ENCODE peak calls at places on chromosomes 13 and 19, in seven cellular contexts. U is pulmonary artery endothelial cell; H is hippocampal formation; S is stimulated activated CD8-positive, alpha-beta memory T cell treated with anti-CD3 and anti-CD28 coated beads, Interleukin-7, amount 100 ng/mL, for 1 hour; G is activated CD8-positive, alpha-beta memory T cell treated with anti-CD3 and anti-CD28 coated beads, Interleukin-2, amount 50 U/mL, for 4 hours; L is CMK; J is endothelial cell. B is an unnamed sample.

GRCh38 chr13:108915095-108915633 is 285.8 kb downstream of the MYO16 start:
- DNase-seq in J (no peak), G (no peak), S (no peak), H (peak; percentile 25), U (no peak), L (no peak), B (no peak)

GRCh38 chr13:50650936-50651638 is 192.4 kb downstream of the DLEU7 start:
- DNase-seq in S (no peak), J (no peak), L (no peak), G (no peak), H (no peak), U (no peak), B (peak; percentile 17)

GRCh38 chr19:16559896-16560295 is 12.3 kb downstream of the SLC35E1 start:
- DNase-seq in J (no peak), S (no peak), L (no peak), H (no peak), U (no peak), G (no peak), B (no peak)

GRCh38 chr13:94917814-94918213 is 205.5 kb upstream of the SOX21 start:
- DNase-seq in L (no peak), J (peak; percentile 18), U (no peak), G (no peak), S (no peak), H (no peak), B (no peak)

GRCh38 chr13:79593121-79593520 is 112.2 kb downstream of the NDFIP2 start:
- DNase-seq in H (no peak), S (no peak), J (no peak), G (no peak), U (no peak), L (no peak), B (no peak)

GRCh38 chr19:40594657-40595077 is 6.5 kb upstream of the LTBP4 start:
- DNase-seq in U (no peak), H (no peak), S (no peak), J (no peak), G (no peak), L (no peak), B (no peak)

GRCh38 chr13:59747529-59747928 is 416.2 kb downstream of the DIAPH3 start:
- DNase-seq in L (no peak), J (no peak), S (no peak), G (no peak), H (no peak), U (no peak), B (peak; percentile 19)

GRCh38 chr13:113656831-113657671 is 947 bp downstream of the ATP4B start:
- DNase-seq in U (no peak), J (no peak), S (no peak), L (no peak), G (no peak), H (no peak), B (peak; percentile 67)

GRCh38 chr19:6890421-6890913 is 3.1 kb downstream of the ADGRE1 start:
- DNase-seq in H (no peak), J (no peak), G (no peak), S (no peak), L (no peak), U (no peak), B (no peak)

GRCh38 chr13:59531571-59532091 is 632.1 kb downstream of the DIAPH3 start:
- DNase-seq in H (peak; percentile 51), L (peak; percentile 80), S (no peak), J (peak; percentile 67), U (peak; percentile 96), G (no peak), B (no peak)

GRCh38 chr13:112790735-112791641 is 101.2 kb downstream of the ATP11A start:
- DNase-seq in L (no peak), S (no peak), H (no peak), G (no peak), J (no peak), U (no peak), B (no peak)

GRCh38 chr19:45171211-45171623 is 6.8 kb downstream of the TRAPPC6A start:
- DNase-seq in L (no peak), H (no peak), J (peak; percentile 59), S (no peak), G (no peak), U (peak; percentile 72), B (no peak)

GRCh38 chr13:24631922-24632321 is 48.3 kb upstream of the ATP12A start:
- DNase-seq in J (no peak), H (no peak), L (no peak), U (no peak), G (no peak), S (no peak), B (no peak)

GRCh38 chr19:11587302-11587972 is 9.8 kb upstream of the ZNF627 start:
- DNase-seq in U (peak; percentile 20), G (peak; percentile 79), J (peak; percentile 84), H (peak; percentile 59), S (peak; percentile 60), L (no peak), B (peak; percentile 75)

GRCh38 chr13:96294930-96295657 is 205.2 kb downstream of the HS6ST3 start:
- DNase-seq in S (no peak), L (no peak), G (no peak), U (no peak), H (no peak), J (no peak), B (peak; percentile 9)

GRCh38 chr19:14703833-14704232 is 14.0 kb downstream of the ZNF333 start:
- DNase-seq in J (no peak), U (no peak), H (no peak), L (no peak), G (no peak), S (no peak), B (no peak)

GRCh38 chr13:25584975-25585374 is 213.2 kb downstream of the ATP8A2 start:
- DNase-seq in L (no peak), H (no peak), S (no peak), G (no peak), U (no peak), J (no peak), B (peak; percentile 33)

GRCh38 chr13:59394526-59394925 is 769.2 kb downstream of the DIAPH3 start:
- DNase-seq in H (no peak), J (no peak), G (no peak), U (no peak), S (no peak), L (no peak), B (no peak)

GRCh38 chr13:65606622-65607021 is 1623.5 kb downstream of the PCDH9 start:
- DNase-seq in J (no peak), G (no peak), H (no peak), U (no peak), S (no peak), L (no peak), B (no peak)

GRCh38 chr19:49554701-49555181 is 25.6 kb downstream of the NOSIP start:
- DNase-seq in S (no peak), G (no peak), L (no peak), J (no peak), H (no peak), U (peak; percentile 95), B (no peak)

GRCh38 chr19:2221250-2221831 is 14.8 kb downstream of the PLEKHJ1 start:
- DNase-seq in S (no peak), U (no peak), J (no peak), L (no peak), H (no peak), G (no peak), B (no peak)

B was measured in RPMI8226.